ENCODE peak calls at places on chromosomes 13 and 19, in five cellular contexts. E is heart right ventricle, A is heart left ventricle, M is left ventricle myocardium inferior, J is caudate nucleus. R is an unnamed sample.

GRCh38 chr13:101529419-101529818 is 76.9 kb downstream of the ITGBL1 start:
- DNase-seq in E (no peak), A (no peak), M (no peak), J (no peak), R (no peak)

GRCh38 chr13:40476175-40476958 is 190.1 kb downstream of the FOXO1 start:
- DNase-seq in E (no peak), A (no peak), M (no peak), J (no peak), R (no peak)

GRCh38 chr13:103097366-103097928 is 31.2 kb upstream of the SLC10A2 start:
- DNase-seq in E (no peak), A (no peak), M (no peak), J (no peak), R (no peak)

GRCh38 chr13:110244096-110244830 is 62.7 kb downstream of the COL4A1 start:
- DNase-seq in E (no peak), A (no peak), M (no peak), J (no peak), R (no peak)

GRCh38 chr13:69793803-69794453 is 313.7 kb upstream of the ATXN8OS start:
- DNase-seq in E (no peak), A (no peak), M (no peak), J (no peak), R (no peak)

GRCh38 chr19:1266818-1267440 is 2.2 kb upstream of the CIRBP start:
- DNase-seq in E (peak), A (peak), M (peak), J (peak), R (peak)

GRCh38 chr13:33272531-33273124 is 12.9 kb downstream of the STARD13 start:
- DNase-seq in E (no peak), A (no peak), M (no peak), J (no peak), R (no peak)

GRCh38 chr13:22517544-22517943 is 663.2 kb upstream of the SGCG start:
- DNase-seq in E (no peak), A (no peak), M (no peak), J (no peak), R (no peak)

GRCh38 chr13:46668302-46668720 is 115.3 kb downstream of the LRCH1 start:
- DNase-seq in E (peak), A (peak), M (peak), J (no peak), R (no peak)

GRCh38 chr19:11496391-11497163 is 9.1 kb downstream of the ZNF653 start:
- DNase-seq in E (peak), A (no peak), M (peak), J (no peak), R (peak)

GRCh38 chr19:51702103-51702753 is 9.1 kb downstream of the SPACA6 start:
- DNase-seq in E (peak), A (peak), M (peak), J (peak), R (peak)

GRCh38 chr19:991174-991931 is 7.2 kb downstream of the WDR18 start:
- DNase-seq in E (no peak), A (no peak), M (no peak), J (no peak), R (no peak)

GRCh38 chr13:106433066-106433465 is 102.4 kb downstream of the EFNB2 start:
- DNase-seq in E (no peak), A (no peak), M (no peak), J (no peak), R (no peak)

GRCh38 chr13:41428155-41428554 is 29.2 kb upstream of the RGCC start:
- DNase-seq in E (peak), A (no peak), M (no peak), J (no peak), R (no peak)

GRCh38 chr13:79742923-79743322 is 262.0 kb downstream of the NDFIP2 start:
- DNase-seq in E (no peak), A (no peak), M (no peak), J (no peak), R (no peak)

GRCh38 chr13:104571161-104571889 is 1505.1 kb upstream of the SLC10A2 start:
- DNase-seq in E (no peak), A (peak), M (no peak), J (peak), R (peak)

GRCh38 chr19:33273881-33274662 is 28.3 kb downstream of the CEBPA start:
- DNase-seq in E (no peak), A (no peak), M (no peak), J (no peak), R (peak)

GRCh38 chr19:23305555-23305954 is 55.4 kb upstream of the ZNF724 start:
- DNase-seq in E (no peak), A (no peak), M (no peak), J (no peak), R (no peak)

GRCh38 chr13:112576191-112576590 is 11.8 kb downstream of the TUBGCP3 start:
- DNase-seq in E (no peak), A (no peak), M (no peak), J (no peak), R (no peak)

GRCh38 chr13:112575680-112576079 is 12.3 kb downstream of the TUBGCP3 start:
- DNase-seq in E (no peak), A (no peak), M (no peak), J (no peak), R (no peak)

GRCh38 chr13:112575295-112575622 is 12.7 kb downstream of the TUBGCP3 start:
- DNase-seq in E (no peak), A (no peak), M (no peak), J (no peak), R (no peak)

GRCh38 chr13:112573710-112574109 is 14.2 kb downstream of the TUBGCP3 start:
- DNase-seq in E (no peak), A (no peak), M (no peak), J (no peak), R (no peak)

DNA sequence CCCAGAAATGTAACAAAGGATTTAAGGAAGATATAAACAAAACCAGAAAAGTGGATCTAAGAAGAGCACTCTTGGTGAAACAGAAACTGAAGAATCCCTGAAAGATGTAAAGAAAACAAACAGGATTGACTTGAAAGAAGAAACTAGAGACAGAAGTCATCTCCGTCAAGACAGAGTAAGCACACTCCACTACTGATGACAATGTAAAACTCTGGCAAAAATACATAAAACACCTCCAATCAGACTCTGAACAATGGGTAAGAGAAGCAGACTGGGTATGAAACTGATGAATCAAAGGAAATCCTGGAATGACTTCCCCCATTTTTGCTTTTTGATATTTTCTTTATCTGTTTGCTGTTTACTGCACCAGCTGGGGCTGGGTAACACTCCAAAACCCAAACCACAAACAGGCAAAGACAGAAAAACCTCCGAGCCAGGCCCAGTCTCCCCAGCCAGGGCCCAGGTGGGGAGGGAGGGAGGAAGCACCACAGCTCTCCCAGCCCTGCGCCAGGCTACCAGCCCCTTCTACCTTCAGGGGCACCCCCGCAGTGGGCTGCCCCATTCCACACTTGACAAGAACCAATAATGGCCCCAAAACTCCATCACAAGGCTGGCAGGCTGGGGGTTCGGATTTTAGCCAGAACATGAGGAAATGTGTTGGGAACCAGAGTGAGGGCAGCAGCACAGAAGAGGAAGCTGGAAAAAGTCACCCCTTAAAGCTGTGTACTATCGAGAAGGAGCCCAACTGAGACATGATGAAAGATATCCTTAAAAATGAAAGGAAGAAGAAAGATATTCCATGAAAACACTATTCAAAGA is 13.3 kb downstream of the TUBGCP3 start:
- DNase-seq in E (no peak), A (no peak), M (no peak), J (no peak), R (no peak)
- H3K27ac ChIP-seq in E (no peak), A (no peak), M (no peak), J (no peak), R (no peak)

GRCh38 chr13:113584870-113585671 is 518 bp downstream of the TFDP1 start:
- DNase-seq in E (no peak), A (no peak), M (no peak), J (no peak), R (no peak)
- H3K27ac ChIP-seq in E (no peak), A (no peak), M (no peak), J (no peak), R (no peak)

GRCh38 chr13:73715910-73716257 is 418.3 kb downstream of the KLF12 start:
- DNase-seq in E (no peak), A (no peak), M (no peak), J (no peak), R (no peak)

GRCh38 chr13:73717632-73718031 is 416.6 kb downstream of the KLF12 start:
- DNase-seq in E (no peak), A (no peak), M (no peak), J (no peak), R (no peak)

GRCh38 chr13:73718248-73718647 is 416.0 kb downstream of the KLF12 start:
- DNase-seq in E (no peak), A (no peak), M (no peak), J (no peak), R (no peak)

GRCh38 chr13:73715114-73715909 is 418.9 kb downstream of the KLF12 start:
- DNase-seq in E (no peak), A (no peak), M (no peak), J (no peak), R (no peak)

GRCh38 chr13:73714522-73714921 is 419.7 kb downstream of the KLF12 start:
- DNase-seq in E (no peak), A (no peak), M (no peak), J (no peak), R (no peak)
- H3K27ac ChIP-seq in E (no peak), A (no peak), M (no peak), J (no peak), R (no peak)

GRCh38 chr19:42115219-42115618 is 17.0 kb downstream of the POU2F2 start:
- DNase-seq in E (no peak), A (no peak), M (no peak), J (no peak), R (no peak)

GRCh38 chr19:42116308-42117075 is 15.8 kb downstream of the POU2F2 start:
- DNase-seq in E (no peak), A (no peak), M (no peak), J (no peak), R (no peak)

GRCh38 chr19:42113641-42114348 is 18.5 kb downstream of the POU2F2 start:
- DNase-seq in E (no peak), A (no peak), M (no peak), J (no peak), R (no peak)

GRCh38 chr19:42115705-42116104 is 16.5 kb downstream of the POU2F2 start:
- DNase-seq in E (no peak), A (no peak), M (no peak), J (no peak), R (no peak)

GRCh38 chr19:42114412-42114811 is 17.8 kb downstream of the POU2F2 start:
- DNase-seq in E (no peak), A (no peak), M (no peak), J (no peak), R (no peak)
- H3K27ac ChIP-seq in E (no peak), A (no peak), M (no peak), J (no peak), R (no peak)

DNA sequence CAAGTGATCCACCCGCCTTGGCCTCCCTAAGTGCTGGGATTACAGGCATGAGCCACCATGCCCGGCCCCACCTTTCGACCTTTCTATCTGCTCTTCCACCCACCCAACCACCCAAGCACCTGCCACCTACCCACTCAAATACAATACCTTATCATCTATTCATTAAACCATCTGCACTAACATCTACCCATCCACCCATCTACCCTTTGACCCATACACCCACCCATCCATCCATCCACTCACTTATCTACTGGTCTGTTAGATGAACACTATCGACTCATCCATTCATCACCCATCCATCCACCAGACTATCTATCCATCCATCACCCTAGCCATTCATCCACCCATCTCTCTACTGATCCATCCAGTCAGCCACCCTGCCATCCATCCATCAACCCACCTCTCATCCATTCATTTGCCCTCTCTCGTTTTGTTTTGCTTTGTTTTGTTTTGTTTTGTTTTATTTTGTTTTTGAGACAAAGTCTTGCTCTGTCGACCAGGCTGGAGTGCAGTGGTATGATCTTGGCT is 17.2 kb downstream of the EML2 start:
- DNase-seq in E (no peak), A (no peak), M (no peak), J (no peak), R (no peak)
- H3K27ac ChIP-seq in E (no peak), A (no peak), M (no peak), J (no peak), R (no peak)

GRCh38 chr19:2451741-2452140 is 5.0 kb downstream of the LMNB2 start:
- DNase-seq in E (no peak), A (no peak), M (no peak), J (no peak), R (no peak)

GRCh38 chr19:2454199-2454961 is 2.4 kb downstream of the LMNB2 start:
- DNase-seq in E (no peak), A (no peak), M (no peak), J (no peak), R (no peak)

GRCh38 chr19:2454962-2455409 is 1.8 kb downstream of the LMNB2 start:
- DNase-seq in E (no peak), A (no peak), M (no peak), J (no peak), R (no peak)

GRCh38 chr19:2455481-2456300 is 1.1 kb downstream of the LMNB2 start:
- DNase-seq in E (peak), A (peak), M (peak), J (no peak), R (no peak)

DNA sequence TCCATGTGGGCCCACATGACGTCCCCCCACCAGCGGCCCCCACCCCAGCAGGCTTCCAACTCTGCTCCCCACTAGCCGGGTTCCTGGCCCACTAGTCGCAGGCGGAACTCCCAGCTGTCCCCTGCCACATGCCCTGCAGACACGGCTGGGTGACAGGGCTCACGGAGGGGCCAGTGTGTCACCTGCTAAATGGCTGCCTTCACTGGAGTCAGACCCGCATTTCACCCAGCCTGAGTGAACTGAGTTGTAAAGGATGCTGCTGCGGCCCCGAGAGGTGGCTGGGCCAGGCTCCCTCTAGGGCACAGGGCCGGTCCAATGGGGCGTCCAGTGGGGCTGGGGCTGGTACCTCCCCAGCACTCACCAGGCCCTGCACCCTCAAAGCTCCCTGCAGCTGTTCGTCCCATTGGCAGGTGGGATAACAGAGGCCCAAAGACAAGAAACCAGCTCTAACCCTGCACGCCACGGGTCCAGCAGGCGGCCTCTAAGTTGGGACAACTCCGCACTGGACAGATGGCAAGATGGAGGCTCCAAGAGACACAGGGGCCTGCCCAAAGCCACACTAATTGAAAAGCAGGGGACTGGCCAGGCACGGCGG is 3.2 kb downstream of the LMNB2 start:
- DNase-seq in E (no peak), A (no peak), M (no peak), J (no peak), R (no peak)
- H3K27ac ChIP-seq in E (no peak), A (no peak), M (no peak), J (no peak), R (no peak)

GRCh38 chr13:20350380-20350763 is 118.3 kb upstream of the GJB6 start:
- DNase-seq in E (no peak), A (no peak), M (no peak), J (no peak), R (no peak)

GRCh38 chr13:20348645-20349408 is 116.7 kb upstream of the GJB6 start:
- DNase-seq in E (no peak), A (no peak), M (no peak), J (no peak), R (no peak)

GRCh38 chr13:20351279-20352022 is 119.3 kb upstream of the GJB6 start:
- DNase-seq in E (no peak), A (no peak), M (no peak), J (no peak), R (no peak)

GRCh38 chr13:20349564-20350379 is 117.7 kb upstream of the GJB6 start:
- DNase-seq in E (no peak), A (no peak), M (no peak), J (no peak), R (no peak)

GRCh38 chr13:20350819-20351218 is 118.7 kb upstream of the GJB6 start:
- DNase-seq in E (no peak), A (no peak), M (no peak), J (no peak), R (no peak)
- H3K27ac ChIP-seq in E (no peak), A (no peak), M (no peak), J (no peak), R (no peak)

DNA sequence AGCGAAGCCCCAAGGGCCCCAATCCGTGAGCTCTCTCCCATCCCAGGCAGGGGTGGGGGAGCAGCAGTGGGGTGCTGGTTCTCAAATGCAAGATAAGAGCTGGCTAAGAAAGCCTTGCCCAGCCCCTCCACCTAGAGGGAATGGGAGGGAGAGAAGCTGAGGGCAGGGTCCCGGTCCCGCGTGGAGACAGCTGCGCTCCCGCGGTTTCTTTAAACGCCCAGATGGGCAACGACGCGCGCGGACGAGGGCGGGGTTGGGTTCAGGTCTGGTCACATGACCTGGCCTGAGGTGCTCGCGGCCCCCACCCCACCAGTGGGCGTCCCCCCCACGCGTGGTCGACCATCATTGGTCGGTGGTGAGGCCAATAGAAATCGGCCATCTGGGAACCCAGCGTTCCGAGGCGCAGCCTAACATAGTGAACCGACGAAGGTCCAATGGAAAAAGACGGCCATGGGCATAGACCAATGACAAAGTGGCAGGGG is 314 bp upstream of the CALR start:
- DNase-seq in E (peak), A (peak), M (peak), J (peak), R (peak)
- H3K27ac ChIP-seq in E (peak), A (peak), M (peak), J (peak), R (peak)